ENCODE peak calls at places on chromosome 14, in six cellular contexts. N is GM12892, Y is H1, V is GM12878, S is K562, U is HepG2. Z is an unnamed sample.
A peak's percentile ranks its signal among the peaks of the same experiment; 100 is the strongest.

GRCh38 chr14:30874999-30875787 is 834 bp downstream of the COCH start:
- DNase-seq in N (peak; percentile 28), Y (no peak), V (no peak), S (peak; percentile 29), U (no peak), Z (no peak)

GRCh38 chr14:94536836-94537235 is 24.4 kb upstream of the SERPINA4 start:
- DNase-seq in N (no peak), Y (no peak), V (no peak), S (no peak), U (peak; percentile 71), Z (no peak)

GRCh38 chr14:50532502-50533313 is at the start of gene MAP4K5:
- DNase-seq in N (peak; percentile 83), Y (peak; percentile 69), V (peak; percentile 40), S (peak; percentile 82), U (peak; percentile 82), Z (peak; percentile 86)

GRCh38 chr14:51630987-51631386 is 20.7 kb upstream of the FRMD6 start:
- DNase-seq in N (no peak), Y (no peak), V (no peak), S (no peak), U (no peak), Z (no peak)

GRCh38 chr14:103627073-103628025 is 1.7 kb upstream of the KLC1 start:
- DNase-seq in N (no peak), Y (no peak), V (no peak), S (no peak), U (no peak), Z (no peak)

GRCh38 chr14:99554184-99554583 is 49.8 kb downstream of the CCDC85C start:
- DNase-seq in N (no peak), Y (no peak), V (no peak), S (no peak), U (no peak), Z (no peak)

GRCh38 chr14:93970967-93971634 is 5.3 kb downstream of the ASB2 start:
- DNase-seq in N (peak; percentile 69), Y (no peak), V (no peak), S (no peak), U (no peak), Z (no peak)

GRCh38 chr14:95255487-95255886 is 64.2 kb downstream of the CLMN start:
- DNase-seq in N (no peak), Y (peak; percentile 73), V (no peak), S (peak; percentile 22), U (no peak), Z (peak; percentile 52)

GRCh38 chr14:72941286-72941985 is 15.2 kb downstream of the DCAF4 start:
- DNase-seq in N (no peak), Y (no peak), V (no peak), S (no peak), U (no peak), Z (no peak)

GRCh38 chr14:54566410-54567223 is at the start of gene SAMD4A:
- DNase-seq in N (peak; percentile 41), Y (no peak), V (no peak), S (peak; percentile 37), U (peak; percentile 48), Z (peak; percentile 53)

GRCh38 chr14:44962573-44963528 is 861 bp downstream of the TOGARAM1 start:
- DNase-seq in N (peak; percentile 17), Y (no peak), V (no peak), S (peak; percentile 11), U (no peak), Z (no peak)

GRCh38 chr14:96178674-96179321 is 25.8 kb upstream of the BDKRB2 start:
- DNase-seq in N (no peak), Y (no peak), V (no peak), S (no peak), U (no peak), Z (no peak)

GRCh38 chr14:70714055-70714550 is 72.4 kb downstream of the TTC9 start:
- DNase-seq in N (no peak), Y (no peak), V (peak; percentile 50), S (peak; percentile 19), U (peak; percentile 57), Z (no peak)

GRCh38 chr14:43540948-43541347 is 966.1 kb downstream of the FSCB start:
- DNase-seq in N (no peak), Y (peak; percentile 34), V (no peak), S (no peak), U (peak; percentile 40), Z (no peak)

GRCh38 chr14:21704340-21704737 is 30.7 kb upstream of the OR4E1 start:
- DNase-seq in N (no peak), Y (no peak), V (no peak), S (no peak), U (no peak), Z (no peak)

GRCh38 chr14:35687335-35687939 is 121.7 kb downstream of the RALGAPA1 start:
- DNase-seq in N (no peak), Y (no peak), V (peak; percentile 2), S (peak; percentile 22), U (peak; percentile 75), Z (no peak)

GRCh38 chr14:100422556-100423420 is 99.6 kb downstream of the SLC25A47 start:
- DNase-seq in N (no peak), Y (no peak), V (no peak), S (no peak), U (no peak), Z (no peak)

GRCh38 chr14:89537911-89538310 is 120.9 kb upstream of the FOXN3 start:
- DNase-seq in N (no peak), Y (no peak), V (no peak), S (no peak), U (no peak), Z (no peak)

GRCh38 chr14:51116682-51117081 is 21.8 kb upstream of the TRIM9 start:
- DNase-seq in N (no peak), Y (no peak), V (no peak), S (no peak), U (no peak), Z (no peak)

GRCh38 chr14:25953532-25954144 is 644.2 kb downstream of the NOVA1 start:
- DNase-seq in N (no peak), Y (no peak), V (no peak), S (no peak), U (no peak), Z (no peak)

GRCh38 chr14:74038015-74038859 is 19.1 kb downstream of the BBOF1 start:
- DNase-seq in N (no peak), Y (no peak), V (no peak), S (peak; percentile 28), U (peak; percentile 67), Z (peak; percentile 12)

GRCh38 chr14:51453869-51454268 is 197.8 kb upstream of the FRMD6 start:
- DNase-seq in N (no peak), Y (no peak), V (no peak), S (no peak), U (no peak), Z (no peak)

GRCh38 chr14:87005336-87005735 is 987.6 kb downstream of the GALC start:
- DNase-seq in N (no peak), Y (no peak), V (no peak), S (no peak), U (no peak), Z (no peak)

GRCh38 chr14:105491366-105492006 is 440 bp downstream of the TEDC1 start:
- DNase-seq in N (peak; percentile 88), Y (no peak), V (peak; percentile 58), S (peak; percentile 90), U (peak; percentile 77), Z (peak; percentile 92)
- TF ChIP-seq POLR2A in N (no peak), Y (no peak), V (no peak), S (peak; percentile 77), U (peak; percentile 40), Z (no peak)

DNA sequence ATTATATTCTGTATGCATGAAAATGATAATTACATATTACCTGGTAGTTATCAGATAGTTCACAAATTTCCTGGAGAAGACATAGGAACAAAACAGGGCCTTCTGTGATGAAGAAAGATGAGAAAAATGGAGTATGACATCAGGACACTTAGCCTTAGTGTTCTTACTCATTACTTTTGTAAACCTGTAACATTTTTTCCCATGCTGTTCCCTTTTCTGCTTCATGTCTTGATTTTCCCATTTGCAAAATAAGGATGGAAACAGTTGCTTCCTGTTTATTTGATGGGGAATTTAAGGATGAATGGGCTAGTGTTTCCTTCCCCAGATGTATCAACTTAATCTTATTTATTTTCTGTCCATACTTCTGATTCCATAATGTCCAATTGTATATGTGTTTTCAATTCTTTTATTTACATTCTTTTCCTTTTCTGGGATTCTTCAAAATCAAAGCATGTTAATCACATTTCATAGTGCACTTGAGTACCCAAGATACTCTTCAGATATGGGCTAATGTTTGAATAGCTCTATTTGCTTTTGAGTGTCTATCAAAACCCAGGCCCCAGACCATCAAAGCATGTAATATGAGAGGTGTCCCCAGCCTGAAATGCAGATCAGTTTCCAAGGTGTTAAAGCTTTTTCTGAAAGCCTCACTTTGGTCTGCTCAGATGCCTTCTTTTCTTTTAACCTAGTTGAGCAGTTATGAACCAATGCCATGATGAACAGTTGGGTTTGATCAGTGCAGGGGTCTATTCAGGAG is 260.5 kb downstream of the RAD51B start:
- DNase-seq in N (no peak), Y (no peak), V (no peak), S (no peak), U (peak; percentile 62), Z (no peak)
- TF ChIP-seq TAF1 in N (no peak), Y (no peak), V (no peak), S (no peak), U (no peak), Z (no peak)

GRCh38 chr14:77375973-77376372 is 921 bp downstream of the TMED8 start:
- DNase-seq in N (no peak), Y (no peak), V (no peak), S (no peak), U (no peak), Z (no peak)

GRCh38 chr14:77375164-77375950 is 1.5 kb downstream of the TMED8 start:
- DNase-seq in N (no peak), Y (no peak), V (no peak), S (no peak), U (no peak), Z (no peak)

GRCh38 chr14:77376380-77376770 is 519 bp downstream of the TMED8 start:
- DNase-seq in N (no peak), Y (no peak), V (no peak), S (peak; percentile 39), U (no peak), Z (no peak)

GRCh38 chr14:77377502-77377844 is 294 bp downstream of the SAMD15 start:
- DNase-seq in N (no peak), Y (no peak), V (no peak), S (no peak), U (no peak), Z (no peak)

DNA sequence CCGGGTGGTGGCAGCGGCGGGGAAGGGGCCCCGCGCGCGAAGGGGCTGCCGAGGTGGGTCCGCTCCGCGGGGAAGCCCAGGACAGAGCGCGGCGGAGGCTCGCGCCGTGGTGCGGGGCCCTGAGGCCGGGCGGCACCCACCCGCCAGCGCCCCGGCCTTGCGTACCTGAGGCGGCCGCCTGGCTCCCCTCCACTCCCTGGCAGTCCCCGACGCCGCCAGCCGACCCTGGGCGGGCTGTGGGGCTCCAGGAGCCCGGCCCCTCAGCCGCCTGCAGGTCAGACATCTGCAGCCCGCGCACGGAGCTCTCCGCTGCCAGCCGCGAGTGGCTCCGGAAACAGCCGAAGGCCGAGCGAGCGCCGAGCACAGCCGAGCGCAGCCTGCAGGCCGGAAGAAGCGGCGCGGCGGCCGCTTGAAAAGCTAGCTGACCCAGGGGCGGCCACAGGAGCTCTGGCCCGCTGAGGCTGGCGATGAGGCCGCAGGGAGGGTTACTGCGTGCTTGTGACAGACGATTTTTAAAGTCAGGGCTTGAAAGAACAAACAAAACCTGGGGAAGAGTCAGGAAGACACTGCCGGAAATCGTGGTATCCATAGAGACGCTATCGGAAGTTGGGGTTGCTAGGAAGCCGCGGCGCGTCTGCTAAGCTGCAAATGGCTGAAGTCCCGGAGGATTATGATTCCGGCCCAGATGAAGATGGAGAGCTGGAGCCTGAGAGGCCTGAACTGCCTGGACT is at the start of the genes SAMD15 and TMED8:
- DNase-seq in N (peak; percentile 83), Y (peak; percentile 29), V (peak; percentile 53), S (peak; percentile 77), U (peak; percentile 69), Z (peak; percentile 84)
- TF ChIP-seq POLR2A in N (peak; percentile 39), Y (no peak), V (peak; percentile 75), S (peak; percentile 62), U (no peak), Z (peak; percentile 21)

GRCh38 chr14:53539489-53540126 is 386.5 kb upstream of the DDHD1 start:
- DNase-seq in N (peak; percentile 4), Y (peak; percentile 70), V (peak; percentile 41), S (peak; percentile 23), U (peak; percentile 73), Z (peak; percentile 18)
- TF ChIP-seq TAF1 in N (no peak), Y (no peak), V (no peak), S (no peak), U (no peak), Z (no peak)